ENCODE peak calls at places on chromosomes 7 and 10, in nine cellular contexts. N, E, M, J, W, R, Z, Q and C are unnamed samples.

GRCh38 chr7:151453326-151453791 is 13.4 kb upstream of the CRYGN start:
- DNase-seq in N (no peak), E (peak), M (no peak), J (no peak), W (no peak), R (no peak), Z (no peak), Q (no peak), C (no peak)

GRCh38 chr7:20449146-20449648 is 118.5 kb downstream of the ITGB8 start:
- DNase-seq in N (no peak), E (no peak), M (no peak), J (no peak), W (no peak), R (no peak), Z (no peak), Q (no peak), C (no peak)

GRCh38 chr10:118912961-118913360 is 116.6 kb upstream of the NANOS1 start:
- DNase-seq in N (no peak), E (no peak), M (no peak), J (no peak), W (no peak), R (no peak), Z (no peak), Q (no peak), C (no peak)

GRCh38 chr7:146956323-146956722 is 839.7 kb downstream of the CNTNAP2 start:
- DNase-seq in N (no peak), E (no peak), M (no peak), J (no peak), W (no peak), R (no peak), Z (no peak), Q (no peak), C (no peak)

GRCh38 chr7:37067961-37068536 is 343.8 kb upstream of the AOAH start:
- DNase-seq in N (no peak), E (no peak), M (no peak), J (no peak), W (no peak), R (no peak), Z (no peak), Q (no peak), C (no peak)

GRCh38 chr10:77578583-77579227 is 58.9 kb downstream of the KCNMA1 start:
- DNase-seq in N (peak), E (no peak), M (no peak), J (no peak), W (no peak), R (peak), Z (no peak), Q (no peak), C (no peak)

GRCh38 chr7:48094861-48095293 is 5.8 kb downstream of the UPP1 start:
- DNase-seq in N (no peak), E (no peak), M (no peak), J (no peak), W (no peak), R (no peak), Z (no peak), Q (no peak), C (no peak)

GRCh38 chr7:27965650-27966049 is 214.9 kb downstream of the JAZF1 start:
- DNase-seq in N (no peak), E (no peak), M (no peak), J (no peak), W (no peak), R (no peak), Z (no peak), Q (no peak), C (no peak)

GRCh38 chr7:95805909-95806308 is 33.6 kb downstream of the DYNC1I1 start:
- DNase-seq in N (no peak), E (no peak), M (no peak), J (no peak), W (no peak), R (no peak), Z (no peak), Q (no peak), C (no peak)

GRCh38 chr7:144588535-144588934 is 185.0 kb upstream of the NOBOX start:
- DNase-seq in N (no peak), E (no peak), M (no peak), J (no peak), W (no peak), R (no peak), Z (no peak), Q (no peak), C (no peak)

GRCh38 chr7:68629-69028 is 123.7 kb upstream of the FAM20C start:
- DNase-seq in N (no peak), E (peak), M (peak), J (no peak), W (no peak), R (no peak), Z (no peak), Q (no peak), C (no peak)

GRCh38 chr7:80763704-80764103 is 125.3 kb downstream of the CD36 start:
- DNase-seq in N (no peak), E (no peak), M (no peak), J (no peak), W (no peak), R (no peak), Z (no peak), Q (no peak), C (no peak)

GRCh38 chr7:154794147-154794780 is 208.7 kb downstream of the PAXIP1 start:
- DNase-seq in N (no peak), E (no peak), M (no peak), J (no peak), W (peak), R (no peak), Z (no peak), Q (no peak), C (no peak)

GRCh38 chr10:504131-504611 is 185.3 kb downstream of the DIP2C start:
- DNase-seq in N (no peak), E (no peak), M (no peak), J (no peak), W (no peak), R (no peak), Z (no peak), Q (no peak), C (no peak)